ENCODE peak calls at places on chromosomes 13 and 19, in eight cellular contexts. P is caudate nucleus, E is endodermal cell, A is mammary epithelial cell, H is heart right ventricle, O is uterus, D is psoas muscle, W is tibial nerve. S is an unnamed sample.
A peak's percentile ranks its signal among the peaks of the same experiment; 100 is the strongest.

GRCh38 chr13:44853641-44854040 is 135.6 kb downstream of the NUFIP1 start:
- DNase-seq in P (no peak), E (no peak), A (no peak), H (no peak), O (no peak), D (no peak), W (no peak), S (no peak)

GRCh38 chr13:39415003-39415402 is 188.0 kb downstream of the LHFPL6 start:
- DNase-seq in P (no peak), E (no peak), A (no peak), H (no peak), O (peak; percentile 41), D (no peak), W (peak; percentile 37), S (no peak)

GRCh38 chr13:112885782-112886268 is 83.2 kb upstream of the MCF2L start:
- DNase-seq in P (no peak), E (peak; percentile 96), A (peak; percentile 84), H (peak; percentile 83), O (peak; percentile 65), D (peak; percentile 74), W (peak; percentile 60), S (peak; percentile 39)

GRCh38 chr13:101026328-101026727 is 351.7 kb upstream of the TMTC4 start:
- DNase-seq in P (no peak), E (no peak), A (no peak), H (no peak), O (no peak), D (no peak), W (no peak), S (no peak)

GRCh38 chr13:33578786-33579185 is 239.2 kb upstream of the RFC3 start:
- DNase-seq in P (no peak), E (no peak), A (no peak), H (no peak), O (no peak), D (no peak), W (no peak), S (peak; percentile 52)

GRCh38 chr19:18364826-18365528 is 21.0 kb upstream of the GDF15 start:
- DNase-seq in P (no peak), E (no peak), A (peak; percentile 96), H (peak; percentile 27), O (peak; percentile 92), D (no peak), W (peak; percentile 75), S (peak; percentile 87)

GRCh38 chr19:49896863-49897621 is at the start of gene IL4I1:
- DNase-seq in P (no peak), E (no peak), A (no peak), H (no peak), O (no peak), D (no peak), W (peak; percentile 36), S (no peak)

GRCh38 chr13:36258831-36259230 is 38.8 kb downstream of the CCDC169 start:
- DNase-seq in P (no peak), E (no peak), A (no peak), H (no peak), O (no peak), D (no peak), W (no peak), S (no peak)

GRCh38 chr13:28273919-28274318 is 135.6 kb downstream of the PAN3 start:
- DNase-seq in P (no peak), E (peak; percentile 64), A (no peak), H (no peak), O (no peak), D (no peak), W (no peak), S (no peak)

GRCh38 chr13:106088094-106088493 is 447.4 kb downstream of the EFNB2 start:
- DNase-seq in P (no peak), E (no peak), A (no peak), H (no peak), O (no peak), D (no peak), W (no peak), S (no peak)

GRCh38 chr13:34591801-34592454 is 350.1 kb upstream of the NBEA start:
- DNase-seq in P (no peak), E (no peak), A (no peak), H (no peak), O (no peak), D (peak; percentile 43), W (peak; percentile 63), S (no peak)

GRCh38 chr13:24233351-24233901 is 72.9 kb downstream of the SPATA13 start:
- DNase-seq in P (no peak), E (peak; percentile 71), A (no peak), H (no peak), O (no peak), D (no peak), W (no peak), S (peak; percentile 24)

DNA sequence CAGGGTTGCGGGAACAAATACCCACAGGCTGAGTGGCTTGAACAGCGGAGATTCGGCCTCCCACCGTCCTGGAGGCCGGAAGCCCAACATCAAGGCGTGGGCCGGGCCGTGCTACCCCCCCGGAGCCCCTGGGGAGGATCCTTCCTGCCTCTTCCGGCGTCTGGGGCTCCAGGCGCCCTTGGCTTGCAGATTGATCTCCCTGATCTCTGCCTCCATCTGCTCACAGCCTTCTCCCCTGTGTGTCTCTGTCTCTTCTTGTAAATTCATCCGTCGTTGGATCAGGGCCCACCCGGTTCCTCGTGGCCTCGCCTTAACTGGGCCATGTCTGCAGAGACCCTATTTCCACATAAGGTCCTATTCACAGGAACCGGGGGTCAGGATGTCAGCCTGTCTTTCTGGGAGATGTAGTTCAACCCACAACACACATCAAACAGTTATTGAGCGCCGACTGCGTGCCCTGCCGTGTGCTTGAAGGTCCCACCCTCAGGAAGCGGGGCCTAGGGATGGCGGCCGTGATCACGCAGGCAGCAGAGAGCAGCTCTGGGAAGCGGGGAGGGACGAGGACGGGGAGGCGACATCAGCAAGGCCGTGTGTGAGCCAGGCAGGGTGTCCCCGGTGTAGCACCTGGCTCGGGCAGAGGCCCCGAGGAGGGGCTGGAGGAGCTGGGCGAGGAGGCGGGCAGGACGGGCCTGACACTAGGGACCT is 21.3 kb downstream of the HCN2 start:
- DNase-seq in P (no peak), E (no peak), A (no peak), H (peak; percentile 76), O (no peak), D (peak; percentile 62), W (peak; percentile 61), S (peak; percentile 93)
- H3K27ac ChIP-seq in P (peak overlapping the region; percentile 62), E (no peak overlapping the region), A (no peak overlapping the region), H (peak overlapping the region; percentile 82), O (no peak overlapping the region), D (no peak overlapping the region), W (peak overlapping the region; percentile 60), S (peak overlapping the region; percentile 93)

GRCh38 chr13:110433014-110433413 is 125.9 kb downstream of the COL4A2 start:
- DNase-seq in P (no peak), E (no peak), A (no peak), H (peak; percentile 73), O (no peak), D (peak; percentile 51), W (no peak), S (peak; percentile 56)
- H3K27ac ChIP-seq in P (no peak overlapping the region), E (no peak overlapping the region), A (no peak overlapping the region), H (peak overlapping the region; percentile 34), O (peak overlapping the region; percentile 58), D (peak overlapping the region; percentile 2), W (no peak overlapping the region), S (no peak overlapping the region)

GRCh38 chr19:44697670-44698034 is 1.3 kb upstream of the CEACAM16 start:
- DNase-seq in P (no peak), E (no peak), A (no peak), H (no peak), O (no peak), D (no peak), W (no peak), S (no peak)

GRCh38 chr19:44700547-44700946 is 1.6 kb downstream of the CEACAM16 start:
- DNase-seq in P (no peak), E (no peak), A (no peak), H (no peak), O (no peak), D (no peak), W (no peak), S (no peak)

GRCh38 chr19:44698492-44699201 is at the start of gene CEACAM16:
- DNase-seq in P (no peak), E (no peak), A (no peak), H (no peak), O (no peak), D (no peak), W (no peak), S (no peak)

GRCh38 chr19:44694184-44694579 is 4.8 kb upstream of the CEACAM16 start:
- DNase-seq in P (no peak), E (peak; percentile 77), A (no peak), H (no peak), O (no peak), D (no peak), W (no peak), S (no peak)

DNA sequence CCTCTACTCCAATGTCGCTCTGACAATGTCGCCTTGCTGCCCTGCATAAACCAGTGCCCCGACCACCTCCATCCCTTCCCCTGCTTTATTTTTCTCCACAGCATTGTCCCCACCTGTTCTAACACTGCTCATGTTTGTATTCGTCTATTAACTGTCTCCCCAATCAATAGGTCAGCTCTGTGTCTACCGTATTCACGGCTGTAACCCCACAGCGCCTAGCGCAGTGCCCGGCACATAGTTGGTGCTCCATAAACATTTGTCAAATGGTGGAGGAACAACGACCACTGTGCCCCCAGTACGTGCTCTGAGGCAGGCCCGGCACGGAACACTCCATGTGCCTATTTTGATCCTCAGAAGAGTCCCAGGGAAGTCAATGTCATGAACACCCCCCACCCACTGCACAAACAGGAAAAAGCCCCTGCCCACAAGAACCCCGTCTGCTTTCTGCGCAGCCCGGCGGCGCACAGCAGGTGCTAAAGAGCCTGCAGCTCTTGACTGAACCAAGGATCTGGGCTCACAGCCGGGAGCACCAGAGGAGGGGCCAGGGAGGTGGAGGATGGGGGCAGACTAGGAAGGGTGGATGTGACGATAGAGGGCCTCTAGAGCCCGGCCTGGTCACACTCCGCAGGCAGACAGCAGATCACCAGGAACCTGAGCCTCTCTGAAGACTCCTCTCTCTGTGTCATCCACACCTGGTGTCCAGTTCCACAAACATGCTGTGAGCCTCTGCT is 1.8 kb upstream of the CEACAM16 start:
- DNase-seq in P (no peak), E (peak; percentile 81), A (no peak), H (no peak), O (no peak), D (no peak), W (no peak), S (no peak)
- H3K27ac ChIP-seq in P (no peak overlapping the region), E (no peak overlapping the region), A (no peak overlapping the region), H (no peak overlapping the region), O (no peak overlapping the region), D (no peak overlapping the region), W (no peak overlapping the region), S (no peak overlapping the region)

GRCh38 chr19:3065675-3066357 is 3.5 kb upstream of the TLE5 start:
- DNase-seq in P (no peak), E (no peak), A (no peak), H (no peak), O (no peak), D (no peak), W (no peak), S (peak; percentile 99)
- H3K27ac ChIP-seq in P (no peak overlapping the region), E (no peak overlapping the region), A (no peak overlapping the region), H (no peak overlapping the region), O (no peak overlapping the region), D (no peak overlapping the region), W (no peak overlapping the region), S (peak overlapping the region; percentile 34)

GRCh38 chr13:48775285-48775684 is 121.6 kb downstream of the CYSLTR2 start:
- DNase-seq in P (no peak), E (no peak), A (peak; percentile 41), H (no peak), O (no peak), D (no peak), W (no peak), S (no peak)
- H3K27ac ChIP-seq in P (no peak overlapping the region), E (no peak overlapping the region), A (no peak overlapping the region), H (no peak overlapping the region), O (peak overlapping the region; percentile 38), D (no peak overlapping the region), W (no peak overlapping the region), S (peak overlapping the region; percentile 3)

S was measured in SJSA1.